ENCODE peak calls at places on chromosomes 13 and 19, in four cellular contexts. D is amniotic stem cell, T is GDM1, C is PC-3. K is an unnamed sample.

GRCh38 chr19:49869009-49869483 is 1.7 kb upstream of the PNKP start:
- DNase-seq in D (no peak), T (no peak), C (no peak), K (no peak)

GRCh38 chr19:55465460-55466245 is 1.1 kb upstream of the C19orf85 start:
- DNase-seq in D (no peak), T (no peak), C (no peak), K (no peak)

GRCh38 chr19:46803555-46803954 is 15.2 kb upstream of the SLC1A5 start:
- DNase-seq in D (no peak), T (no peak), C (no peak), K (no peak)

GRCh38 chr13:23488442-23488841 is 54.9 kb upstream of the SACS start:
- DNase-seq in D (no peak), T (no peak), C (peak; percentile 91), K (peak; percentile 21)

GRCh38 chr19:867301-867793 is 7.9 kb downstream of the CFD start:
- DNase-seq in D (no peak), T (no peak), C (no peak), K (no peak)

GRCh38 chr13:80214521-80214941 is 126.4 kb downstream of the SPRY2 start:
- DNase-seq in D (no peak), T (no peak), C (no peak), K (no peak)

GRCh38 chr13:98462241-98462882 is 114.5 kb downstream of the STK24 start:
- DNase-seq in D (no peak), T (no peak), C (no peak), K (no peak)

GRCh38 chr19:7988307-7988706 is 17.1 kb downstream of the ELAVL1 start:
- DNase-seq in D (no peak), T (no peak), C (peak; percentile 80), K (no peak)

GRCh38 chr13:86608739-86609138 is 809.5 kb upstream of the SLITRK6 start:
- DNase-seq in D (no peak), T (no peak), C (no peak), K (no peak)

GRCh38 chr13:67134322-67135129 is 95.6 kb downstream of the PCDH9 start:
- DNase-seq in D (no peak), T (no peak), C (no peak), K (no peak)